ENCODE peak calls at places on chromosomes 1 and 21, in seven cellular contexts. L is body of pancreas, X is tibial artery, O is pancreas, K is lung, V is astrocyte of the cerebellum, H is fibroblast of mammary gland. M is an unnamed sample.

GRCh38 chr1:40932004-40932403 is 47.5 kb upstream of the CTPS1 start:
- DNase-seq in L (peak), X (no peak), O (no peak), K (no peak), V (no peak), H (no peak), M (no peak)

GRCh38 chr1:10724948-10725852 is 71.2 kb downstream of the CASZ1 start:
- DNase-seq in L (peak), X (peak), O (peak), K (peak), V (peak), H (peak), M (no peak)

GRCh38 chr1:165717918-165718515 is 19.7 kb upstream of the ALDH9A1 start:
- DNase-seq in L (peak), X (no peak), O (no peak), K (no peak), V (peak), H (peak), M (peak)

GRCh38 chr1:95382385-95382784 is 148.4 kb downstream of the RWDD3 start:
- DNase-seq in L (no peak), X (no peak), O (no peak), K (no peak), V (no peak), H (no peak), M (no peak)

GRCh38 chr1:30588311-30589073 is 134.9 kb downstream of the MATN1 start:
- DNase-seq in L (no peak), X (no peak), O (no peak), K (peak), V (no peak), H (no peak), M (no peak)

GRCh38 chr1:231508497-231508896 is 20.0 kb upstream of the TSNAX start:
- DNase-seq in L (no peak), X (no peak), O (no peak), K (no peak), V (no peak), H (peak), M (no peak)

GRCh38 chr1:7002728-7003127 is 217.5 kb downstream of the CAMTA1 start:
- DNase-seq in L (no peak), X (no peak), O (no peak), K (no peak), V (no peak), H (no peak), M (no peak)

GRCh38 chr1:89815611-89816010 is 5.2 kb upstream of the LRRC8D start:
- DNase-seq in L (peak), X (no peak), O (no peak), K (no peak), V (no peak), H (no peak), M (no peak)

GRCh38 chr1:158117854-158118691 is 62.6 kb upstream of the CD1D start:
- DNase-seq in L (peak), X (peak), O (no peak), K (no peak), V (no peak), H (peak), M (no peak)
- TF ChIP-seq CTCF in L (peak), X (peak), O (peak), K (no peak), V (peak), H (peak), M (peak)

DNA sequence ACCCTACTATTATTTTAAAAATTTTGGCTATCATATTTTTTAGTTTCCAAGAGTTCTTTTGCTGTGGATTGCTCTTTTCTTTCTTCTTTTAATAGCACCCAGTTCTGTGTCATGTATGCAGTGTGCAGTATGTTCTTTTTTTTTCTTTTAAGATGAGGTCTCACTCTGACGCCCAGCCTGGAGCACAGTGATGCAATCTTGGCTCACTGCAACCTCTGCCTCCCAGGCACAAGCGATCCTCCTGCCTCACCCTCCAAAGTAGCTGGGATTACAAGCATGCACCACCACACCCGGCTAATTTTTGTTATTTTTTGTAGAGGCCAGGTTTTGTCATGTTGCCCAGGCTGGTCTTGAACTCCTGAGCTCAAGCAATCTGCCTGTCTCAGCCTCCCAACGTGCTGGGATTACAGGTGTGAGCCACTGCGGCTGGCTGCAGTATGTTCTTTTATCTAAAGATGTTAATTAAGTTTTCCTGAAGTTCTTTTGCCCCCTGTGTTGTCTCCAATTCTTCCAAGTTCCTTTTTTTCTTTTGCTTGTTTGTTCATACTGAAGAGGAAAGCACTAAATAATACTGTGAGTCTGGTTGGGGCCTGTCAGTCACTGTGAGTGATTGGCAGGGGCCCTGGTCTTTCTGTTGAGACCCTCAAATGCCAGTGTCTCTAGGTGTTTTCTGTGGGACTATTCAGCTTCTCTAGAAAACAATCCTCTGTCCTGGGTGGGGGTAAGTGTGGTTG is 17.5 kb upstream of the TTC22 start:
- DNase-seq in L (no peak), X (no peak), O (no peak), K (no peak), V (no peak), H (peak), M (no peak)
- TF ChIP-seq CTCF in L (no peak), X (no peak), O (no peak), K (no peak), V (no peak), H (no peak), M (no peak)

GRCh38 chr1:149937779-149938178 is 1.1 kb upstream of the MTMR11 start:
- DNase-seq in L (no peak), X (no peak), O (no peak), K (no peak), V (no peak), H (no peak), M (no peak)

GRCh38 chr1:149934326-149934725 is 2.4 kb downstream of the MTMR11 start:
- DNase-seq in L (no peak), X (no peak), O (no peak), K (no peak), V (no peak), H (no peak), M (no peak)

GRCh38 chr1:149940427-149940826 is 3.7 kb upstream of the MTMR11 start:
- DNase-seq in L (no peak), X (no peak), O (no peak), K (no peak), V (no peak), H (no peak), M (no peak)

GRCh38 chr1:149936076-149936991 is at the start of gene MTMR11:
- DNase-seq in L (peak), X (peak), O (no peak), K (no peak), V (no peak), H (peak), M (no peak)

GRCh38 chr1:149936992-149937705 is 470 bp upstream of the MTMR11 start:
- DNase-seq in L (peak), X (no peak), O (no peak), K (peak), V (no peak), H (peak), M (peak)
- TF ChIP-seq CTCF in L (no peak), X (no peak), O (no peak), K (no peak), V (peak), H (no peak), M (no peak)

GRCh38 chr1:207863893-207864535 is 46.9 kb downstream of the CD34 start:
- DNase-seq in L (no peak), X (no peak), O (no peak), K (no peak), V (no peak), H (no peak), M (no peak)

GRCh38 chr1:207860531-207860930 is 50.4 kb downstream of the CD34 start:
- DNase-seq in L (no peak), X (peak), O (no peak), K (no peak), V (no peak), H (peak), M (no peak)

GRCh38 chr1:207858806-207859205 is 52.1 kb downstream of the CD34 start:
- DNase-seq in L (no peak), X (no peak), O (no peak), K (no peak), V (no peak), H (no peak), M (no peak)

GRCh38 chr1:207862241-207862787 is 48.6 kb downstream of the CD34 start:
- DNase-seq in L (no peak), X (no peak), O (no peak), K (no peak), V (no peak), H (peak), M (no peak)

DNA sequence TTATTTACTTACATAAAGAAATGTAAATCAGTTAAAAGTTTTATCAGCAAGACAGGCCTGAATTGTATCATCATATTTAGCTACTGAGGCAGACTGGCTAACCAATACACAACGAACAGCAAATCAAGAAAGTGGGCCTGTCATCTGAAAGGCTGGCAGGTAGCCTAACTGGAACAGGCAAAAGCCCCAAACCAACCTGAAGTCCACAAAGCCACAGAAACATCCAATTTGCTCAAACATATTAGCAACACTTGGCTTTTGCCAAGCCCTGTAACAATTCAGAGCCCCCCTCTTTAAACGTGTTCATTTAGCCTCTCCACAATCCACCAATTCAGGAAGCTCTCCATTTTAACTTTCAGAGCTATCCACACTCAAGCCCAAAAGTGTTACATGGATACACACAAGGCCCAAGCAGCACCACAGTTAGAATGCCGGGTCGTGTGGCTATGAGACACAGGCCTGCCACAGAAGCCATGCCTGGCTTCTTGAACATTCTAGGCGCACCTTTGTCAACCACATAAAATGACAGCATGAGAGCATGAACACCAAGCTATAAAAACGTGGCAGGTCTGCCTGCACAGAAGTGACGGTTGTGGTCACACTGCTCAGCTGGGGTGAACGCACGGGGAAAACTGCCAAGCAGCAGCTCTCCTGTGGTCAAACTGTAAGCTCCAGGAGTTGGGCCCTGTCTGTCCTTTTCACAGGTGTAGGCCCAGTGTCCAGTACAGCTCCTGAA is 49.3 kb downstream of the CD34 start:
- DNase-seq in L (no peak), X (no peak), O (no peak), K (no peak), V (no peak), H (no peak), M (no peak)
- TF ChIP-seq CTCF in L (no peak), X (no peak), O (no peak), K (no peak), V (no peak), H (no peak), M (no peak)

DNA sequence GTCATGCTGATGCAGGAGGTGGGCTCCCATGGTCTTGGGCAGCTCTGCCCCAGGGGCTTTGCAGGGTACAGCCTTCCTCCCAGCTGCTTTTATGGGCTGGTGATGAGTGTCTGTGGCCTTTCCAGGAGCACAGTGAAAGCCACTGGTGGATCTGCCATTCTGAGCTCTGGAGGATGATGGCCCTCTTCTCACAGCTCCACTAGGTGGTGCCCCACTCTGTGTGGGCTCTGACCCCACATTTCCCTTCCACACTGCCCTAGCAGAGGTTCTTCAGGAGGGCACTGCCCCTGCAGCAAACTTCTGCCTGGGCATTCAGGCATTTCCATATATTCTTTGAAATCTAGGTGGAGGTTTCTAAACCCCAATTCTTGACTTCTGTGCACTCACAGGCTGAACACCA is 1188.6 kb downstream of the MRPL39 start:
- DNase-seq in L (no peak), X (no peak), O (peak), K (no peak), V (no peak), H (no peak), M (no peak)
- TF ChIP-seq CTCF in L (no peak), X (no peak), O (no peak), K (no peak), V (no peak), H (no peak), M (no peak)

GRCh38 chr1:204250428-204251030 is 36.7 kb upstream of the GOLT1A start:
- DNase-seq in L (peak), X (no peak), O (no peak), K (no peak), V (no peak), H (peak), M (no peak)
- TF ChIP-seq CTCF in L (no peak), X (no peak), O (no peak), K (no peak), V (no peak), H (no peak), M (no peak)